ENCODE peak calls at places on chromosomes 12 and 14, in six cellular contexts. H is left colon, I is progenitor cell of endocrine pancreas, B is mucosa of gallbladder, C is omental fat pad, Y is activated gamma-delta T cell treated with Interleukin-2 at 50 U/mL for 16 hours. E is an unnamed sample.

GRCh38 chr12:32508626-32509025 is 109.3 kb downstream of the FGD4 start:
- DNase-seq in C (no peak), H (no peak), I (no peak), B (no peak), Y (no peak), E (no peak)

GRCh38 chr12:25434493-25434892 is 118.6 kb downstream of the LMNTD1 start:
- DNase-seq in B (no peak), Y (no peak), H (no peak), I (no peak), C (no peak), E (no peak)

GRCh38 chr14:104724407-104724980 is 465 bp downstream of the ADSS1 start:
- DNase-seq in C (no peak), Y (peak), I (no peak), H (peak), B (peak), E (peak)

GRCh38 chr12:47903927-47904646 is 707 bp downstream of the VDR start:
- DNase-seq in C (peak), I (no peak), B (peak), Y (peak), H (peak), E (peak)

GRCh38 chr12:111156304-111156703 is 212.6 kb downstream of the PHETA1 start:
- DNase-seq in B (no peak), Y (no peak), C (no peak), I (no peak), H (no peak), E (no peak)

GRCh38 chr12:117043598-117043901 is 55.7 kb downstream of the TESC start:
- DNase-seq in H (no peak), Y (no peak), I (no peak), C (no peak), B (no peak), E (no peak)

GRCh38 chr12:41213107-41213506 is 25.0 kb downstream of the PDZRN4 start:
- DNase-seq in B (no peak), Y (no peak), C (no peak), I (no peak), H (no peak), E (no peak)

GRCh38 chr12:49548822-49549648 is 10.2 kb downstream of the KCNH3 start:
- DNase-seq in H (peak), I (no peak), B (no peak), Y (peak), C (no peak), E (no peak)

GRCh38 chr12:126668538-126668937 is 1598.4 kb upstream of the TMEM132C start:
- DNase-seq in Y (no peak), H (no peak), B (no peak), C (no peak), I (no peak), E (no peak)

GRCh38 chr12:109744991-109745942 is 31.6 kb downstream of the FAM222A start:
- DNase-seq in C (no peak), B (no peak), I (no peak), H (peak), Y (peak), E (no peak)

GRCh38 chr14:102969060-102969791 is 46.8 kb downstream of the AMN start:
- DNase-seq in B (no peak), C (no peak), H (no peak), I (no peak), Y (no peak), E (no peak)